ENCODE peak calls at places on chromosomes 3 and 15, in seven cellular contexts. One of them, this sample, is unnamed. For H3K36me3, the result is how much of the 10 kb centered on the place peaks cover.

GRCh38 chr3:142808103-142808917 is 80.6 kb downstream of the PCOLCE2 start:
- DNase-seq in thyroid gland: no peak
- DNase-seq in uterus: no peak
- DNase-seq in colonic mucosa: no peak
- DNase-seq in mucosa of descending colon: no peak
- DNase-seq in neuronal stem cell: no peak
- DNase-seq in lung: no peak
- DNase-seq in this sample: no peak

GRCh38 chr15:70158996-70159355 is 61.3 kb upstream of the TLE3 start:
- DNase-seq in neuronal stem cell: no peak
- DNase-seq in lung: no peak
- DNase-seq in thyroid gland: no peak
- DNase-seq in mucosa of descending colon: no peak
- DNase-seq in colonic mucosa: no peak
- DNase-seq in uterus: no peak
- DNase-seq in this sample: no peak

GRCh38 chr3:37986479-37987314 is 3.9 kb upstream of the VILL start:
- DNase-seq in colonic mucosa: peak
- DNase-seq in uterus: peak
- DNase-seq in neuronal stem cell: no peak
- DNase-seq in thyroid gland: no peak
- DNase-seq in lung: peak
- DNase-seq in mucosa of descending colon: peak
- DNase-seq in this sample: no peak

GRCh38 chr3:16050641-16051467 is 123.6 kb upstream of the GALNT15 start:
- DNase-seq in neuronal stem cell: no peak
- DNase-seq in colonic mucosa: no peak
- DNase-seq in thyroid gland: no peak
- DNase-seq in lung: no peak
- DNase-seq in uterus: peak
- DNase-seq in mucosa of descending colon: no peak
- DNase-seq in this sample: no peak

GRCh38 chr3:29313074-29313473 is 32.2 kb downstream of the RBMS3 start:
- DNase-seq in thyroid gland: no peak
- DNase-seq in mucosa of descending colon: no peak
- DNase-seq in lung: no peak
- DNase-seq in uterus: no peak
- DNase-seq in neuronal stem cell: no peak
- DNase-seq in colonic mucosa: no peak
- DNase-seq in this sample: no peak

GRCh38 chr3:134460965-134461364 is 24.8 kb downstream of the ANAPC13 start:
- DNase-seq in colonic mucosa: no peak
- DNase-seq in uterus: no peak
- DNase-seq in lung: no peak
- DNase-seq in mucosa of descending colon: no peak
- DNase-seq in thyroid gland: no peak
- DNase-seq in neuronal stem cell: no peak
- DNase-seq in this sample: no peak

GRCh38 chr15:49865925-49866757 is 245.3 kb downstream of the DTWD1 start:
- DNase-seq in mucosa of descending colon: no peak
- DNase-seq in colonic mucosa: no peak
- DNase-seq in thyroid gland: no peak
- DNase-seq in lung: no peak
- DNase-seq in neuronal stem cell: no peak
- DNase-seq in uterus: no peak
- DNase-seq in this sample: no peak

GRCh38 chr3:55469957-55470526 is 17.1 kb downstream of the WNT5A start:
- DNase-seq in mucosa of descending colon: no peak
- DNase-seq in lung: no peak
- DNase-seq in uterus: no peak
- DNase-seq in colonic mucosa: no peak
- DNase-seq in neuronal stem cell: no peak
- DNase-seq in thyroid gland: no peak
- DNase-seq in this sample: no peak

GRCh38 chr3:123286308-123287023 is 84.7 kb downstream of the SEC22A start:
- DNase-seq in lung: peak
- DNase-seq in thyroid gland: peak
- DNase-seq in neuronal stem cell: peak
- DNase-seq in colonic mucosa: peak
- DNase-seq in mucosa of descending colon: peak
- DNase-seq in uterus: no peak
- DNase-seq in this sample: no peak

GRCh38 chr3:108914774-108915641 is 38.7 kb downstream of the GUCA1C start:
- DNase-seq in colonic mucosa: peak
- DNase-seq in thyroid gland: peak
- DNase-seq in neuronal stem cell: peak
- DNase-seq in lung: peak
- DNase-seq in uterus: no peak
- DNase-seq in mucosa of descending colon: peak
- DNase-seq in this sample: peak

GRCh38 chr3:56796202-56796601 is 5.5 kb downstream of the ARHGEF3 start:
- DNase-seq in uterus: no peak
- DNase-seq in thyroid gland: no peak
- DNase-seq in mucosa of descending colon: no peak
- DNase-seq in colonic mucosa: no peak
- DNase-seq in neuronal stem cell: no peak
- DNase-seq in lung: no peak
- DNase-seq in this sample: no peak

GRCh38 chr15:51861557-51862350 is 32.3 kb downstream of the TMOD3 start:
- DNase-seq in thyroid gland: no peak
- DNase-seq in neuronal stem cell: no peak
- DNase-seq in lung: no peak
- DNase-seq in uterus: no peak
- DNase-seq in colonic mucosa: no peak
- DNase-seq in mucosa of descending colon: no peak
- DNase-seq in this sample: peak

GRCh38 chr15:64681424-64682024 is 93.9 kb downstream of the RBPMS2 start:
- DNase-seq in colonic mucosa: peak
- DNase-seq in thyroid gland: peak
- DNase-seq in uterus: peak
- DNase-seq in lung: peak
- DNase-seq in mucosa of descending colon: no peak
- DNase-seq in neuronal stem cell: peak
- DNase-seq in this sample: no peak

GRCh38 chr3:10753964-10754363 is 62.1 kb upstream of the SLC6A11 start:
- DNase-seq in uterus: no peak
- DNase-seq in neuronal stem cell: peak
- DNase-seq in mucosa of descending colon: peak
- DNase-seq in lung: no peak
- DNase-seq in thyroid gland: peak
- DNase-seq in colonic mucosa: peak
- DNase-seq in this sample: peak

GRCh38 chr3:60226907-60227306 is 1024.3 kb downstream of the FHIT start:
- DNase-seq in thyroid gland: peak
- DNase-seq in neuronal stem cell: no peak
- DNase-seq in colonic mucosa: no peak
- DNase-seq in mucosa of descending colon: no peak
- DNase-seq in uterus: no peak
- DNase-seq in lung: no peak
- DNase-seq in this sample: no peak

GRCh38 chr3:137764563-137765309 is 621 bp downstream of the SOX14 start:
- DNase-seq in thyroid gland: no peak
- DNase-seq in colonic mucosa: no peak
- DNase-seq in uterus: no peak
- DNase-seq in mucosa of descending colon: no peak
- DNase-seq in lung: no peak
- DNase-seq in neuronal stem cell: no peak
- DNase-seq in this sample: no peak

GRCh38 chr3:131221731-131222130 is 159.8 kb upstream of the NUDT16 start:
- DNase-seq in neuronal stem cell: no peak
- DNase-seq in thyroid gland: no peak
- DNase-seq in lung: no peak
- DNase-seq in mucosa of descending colon: no peak
- DNase-seq in colonic mucosa: no peak
- DNase-seq in uterus: no peak
- DNase-seq in this sample: no peak

GRCh38 chr15:90909976-90910375 is 6.9 kb downstream of the MAN2A2 start:
- DNase-seq in mucosa of descending colon: peak
- DNase-seq in uterus: no peak
- DNase-seq in neuronal stem cell: no peak
- DNase-seq in lung: no peak
- DNase-seq in colonic mucosa: no peak
- DNase-seq in thyroid gland: no peak
- DNase-seq in this sample: no peak

GRCh38 chr3:100761211-100761921 is 52.1 kb downstream of the TFG start:
- DNase-seq in mucosa of descending colon: peak
- DNase-seq in lung: no peak
- DNase-seq in colonic mucosa: no peak
- DNase-seq in thyroid gland: no peak
- DNase-seq in uterus: no peak
- DNase-seq in neuronal stem cell: no peak
- DNase-seq in this sample: no peak

GRCh38 chr3:101148001-101148400 is 154.8 kb upstream of the ABI3BP start:
- DNase-seq in uterus: no peak
- DNase-seq in lung: no peak
- DNase-seq in neuronal stem cell: no peak
- DNase-seq in thyroid gland: no peak
- DNase-seq in colonic mucosa: no peak
- DNase-seq in mucosa of descending colon: no peak
- DNase-seq in this sample: no peak

GRCh38 chr3:66693461-66693912 is 192.7 kb upstream of the LRIG1 start:
- DNase-seq in colonic mucosa: peak
- DNase-seq in neuronal stem cell: no peak
- DNase-seq in lung: no peak
- DNase-seq in mucosa of descending colon: peak
- DNase-seq in uterus: peak
- DNase-seq in thyroid gland: peak
- DNase-seq in this sample: no peak

GRCh38 chr3:115862824-115863223 is 239.5 kb downstream of the GAP43 start:
- DNase-seq in colonic mucosa: no peak
- DNase-seq in thyroid gland: no peak
- DNase-seq in lung: no peak
- DNase-seq in uterus: no peak
- DNase-seq in mucosa of descending colon: no peak
- DNase-seq in neuronal stem cell: no peak
- DNase-seq in this sample: no peak

GRCh38 chr3:99366663-99367429 is 271.5 kb upstream of the COL8A1 start:
- DNase-seq in uterus: no peak
- DNase-seq in neuronal stem cell: no peak
- DNase-seq in colonic mucosa: no peak
- DNase-seq in thyroid gland: no peak
- DNase-seq in mucosa of descending colon: no peak
- DNase-seq in lung: no peak
- DNase-seq in this sample: no peak

GRCh38 chr3:38649500-38650247 is at the start of gene SCN5A:
- DNase-seq in uterus: no peak
- DNase-seq in neuronal stem cell: no peak
- DNase-seq in lung: no peak
- DNase-seq in thyroid gland: peak
- DNase-seq in mucosa of descending colon: peak
- DNase-seq in colonic mucosa: peak
- DNase-seq in this sample: peak

GRCh38 chr15:28123408-28124023 is 24.4 kb upstream of the OCA2 start:
- DNase-seq in colonic mucosa: peak
- DNase-seq in neuronal stem cell: peak
- DNase-seq in mucosa of descending colon: peak
- DNase-seq in uterus: no peak
- DNase-seq in thyroid gland: peak
- DNase-seq in lung: peak
- DNase-seq in this sample: no peak

GRCh38 chr3:97278506-97278905 is 464.1 kb downstream of the EPHA6 start:
- DNase-seq in lung: no peak
- DNase-seq in neuronal stem cell: no peak
- DNase-seq in colonic mucosa: no peak
- DNase-seq in mucosa of descending colon: no peak
- DNase-seq in thyroid gland: no peak
- DNase-seq in uterus: no peak
- DNase-seq in this sample: no peak

GRCh38 chr3:58130591-58130990 is 80.2 kb downstream of the DNASE1L3 start:
- DNase-seq in uterus: no peak
- DNase-seq in lung: no peak
- DNase-seq in mucosa of descending colon: no peak
- DNase-seq in thyroid gland: no peak
- DNase-seq in neuronal stem cell: no peak
- DNase-seq in colonic mucosa: no peak
- DNase-seq in this sample: no peak
- H3K36me3 ChIP-seq in uterus: under half
- H3K36me3 ChIP-seq in lung: under half
- H3K36me3 ChIP-seq in mucosa of descending colon: under half
- H3K36me3 ChIP-seq in thyroid gland: half or more
- H3K36me3 ChIP-seq in neuronal stem cell: under half
- H3K36me3 ChIP-seq in colonic mucosa: under half
- H3K36me3 ChIP-seq in this sample: half or more

GRCh38 chr15:99744142-99744541 is 10.9 kb upstream of the LYSMD4 start:
- DNase-seq in lung: no peak
- DNase-seq in mucosa of descending colon: no peak
- DNase-seq in neuronal stem cell: no peak
- DNase-seq in thyroid gland: no peak
- DNase-seq in colonic mucosa: no peak
- DNase-seq in uterus: no peak
- DNase-seq in this sample: no peak
- H3K36me3 ChIP-seq in lung: under half
- H3K36me3 ChIP-seq in mucosa of descending colon: under half
- H3K36me3 ChIP-seq in neuronal stem cell: under half
- H3K36me3 ChIP-seq in thyroid gland: under half
- H3K36me3 ChIP-seq in colonic mucosa: under half
- H3K36me3 ChIP-seq in uterus: under half
- H3K36me3 ChIP-seq in this sample: under half

DNA sequence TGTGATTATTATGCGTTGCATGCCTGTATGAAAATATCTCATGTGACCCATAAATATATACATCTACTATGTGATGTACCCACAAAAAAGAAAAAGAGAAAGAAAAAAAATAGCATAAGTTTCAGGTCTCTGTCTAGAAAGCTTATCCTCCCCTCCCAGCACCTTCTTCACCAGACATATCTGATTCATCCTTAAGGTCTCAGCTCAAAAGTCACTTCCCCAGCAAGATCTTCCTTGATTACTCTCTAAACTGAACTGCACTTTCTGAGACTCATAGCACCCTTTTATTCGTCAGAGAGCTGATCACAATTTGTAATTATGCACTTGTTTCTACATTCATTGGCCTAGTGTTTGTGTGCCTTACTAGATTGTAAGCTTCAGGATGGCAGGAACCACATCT is 11.1 kb upstream of the PTPN9 start:
- DNase-seq in mucosa of descending colon: no peak
- DNase-seq in colonic mucosa: no peak
- DNase-seq in thyroid gland: no peak
- DNase-seq in neuronal stem cell: no peak
- DNase-seq in lung: no peak
- DNase-seq in uterus: no peak
- DNase-seq in this sample: no peak
- H3K36me3 ChIP-seq in mucosa of descending colon: under half
- H3K36me3 ChIP-seq in colonic mucosa: under half
- H3K36me3 ChIP-seq in thyroid gland: under half
- H3K36me3 ChIP-seq in neuronal stem cell: under half
- H3K36me3 ChIP-seq in lung: under half
- H3K36me3 ChIP-seq in uterus: under half
- H3K36me3 ChIP-seq in this sample: under half

DNA sequence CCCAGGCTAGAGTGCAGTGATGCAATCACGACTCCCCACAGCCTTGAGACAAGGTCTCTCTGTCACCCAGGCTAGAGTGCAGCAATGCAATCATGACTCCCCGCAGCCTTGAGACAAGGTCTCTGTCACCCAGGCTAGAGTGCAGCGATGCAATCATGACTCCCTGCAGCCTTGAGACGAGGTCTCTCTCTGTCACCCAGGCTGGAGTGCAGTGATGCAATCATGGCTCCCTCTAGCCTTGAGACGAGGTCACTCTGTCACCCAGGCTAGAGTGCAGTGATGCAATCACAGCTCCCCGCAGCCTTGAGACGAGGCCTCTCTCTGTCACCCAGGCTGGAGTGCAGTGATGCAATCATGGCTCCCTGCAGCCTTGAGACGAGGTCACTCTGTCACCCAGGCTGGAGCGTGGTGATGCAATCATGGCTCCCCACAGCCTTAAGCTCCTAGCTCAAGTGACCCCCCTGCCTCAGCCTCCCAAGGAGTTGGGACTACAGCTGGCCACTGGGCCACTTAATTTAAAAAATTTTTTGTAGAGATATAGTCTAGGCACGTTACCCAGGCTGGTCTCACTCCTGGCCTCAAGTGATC is 26.1 kb downstream of the TFRC start:
- DNase-seq in thyroid gland: no peak
- DNase-seq in colonic mucosa: no peak
- DNase-seq in lung: peak
- DNase-seq in mucosa of descending colon: no peak
- DNase-seq in uterus: no peak
- DNase-seq in neuronal stem cell: no peak
- DNase-seq in this sample: no peak
- H3K36me3 ChIP-seq in thyroid gland: half or more
- H3K36me3 ChIP-seq in colonic mucosa: under half
- H3K36me3 ChIP-seq in lung: under half
- H3K36me3 ChIP-seq in mucosa of descending colon: under half
- H3K36me3 ChIP-seq in uterus: under half
- H3K36me3 ChIP-seq in neuronal stem cell: under half
- H3K36me3 ChIP-seq in this sample: half or more

This sample was measured in CD4-positive, CD25-positive, alpha-beta regulatory T cell.